ENCODE peak calls at places on chromosomes 13 and 19, in six cellular contexts. I, Y, E, H, W and T are unnamed samples.

GRCh38 chr13:62125451-62125850 is 709.8 kb upstream of the PCDH20 start:
- DNase-seq in I (no peak), E (no peak), Y (no peak), H (no peak), W (no peak), T (no peak)

GRCh38 chr19:7595466-7596133 is at the start of gene CAMSAP3:
- DNase-seq in W (no peak), E (peak), Y (no peak), H (no peak), I (peak), T (no peak)

GRCh38 chr13:74966814-74967213 is 515.2 kb downstream of the TBC1D4 start:
- DNase-seq in I (peak), E (peak), H (no peak), Y (no peak), W (no peak), T (peak)

GRCh38 chr13:28805193-28805819 is 14.8 kb upstream of the MTUS2 start:
- DNase-seq in W (no peak), E (no peak), I (peak), H (no peak), Y (no peak), T (peak)

GRCh38 chr13:69474286-69474685 is 633.3 kb upstream of the ATXN8OS start:
- DNase-seq in H (no peak), Y (no peak), I (no peak), W (no peak), E (peak), T (no peak)

GRCh38 chr13:75226092-75226491 is 255.9 kb downstream of the TBC1D4 start:
- DNase-seq in E (peak), I (peak), H (no peak), W (no peak), Y (no peak), T (no peak)

GRCh38 chr19:43759515-43759914 is 4.8 kb upstream of the SMG9 start:
- DNase-seq in E (peak), W (no peak), I (peak), Y (no peak), H (no peak), T (no peak)

GRCh38 chr19:47109541-47110375 is 3.8 kb downstream of the ZC3H4 start:
- DNase-seq in Y (no peak), E (peak), I (peak), W (no peak), H (no peak), T (peak)

GRCh38 chr19:7368456-7368855 is 19.7 kb downstream of the ARHGEF18 start:
- DNase-seq in H (no peak), W (no peak), I (no peak), E (no peak), Y (no peak), T (peak)

GRCh38 chr13:48679941-48680630 is 26.4 kb downstream of the CYSLTR2 start:
- DNase-seq in I (no peak), E (no peak), H (no peak), Y (no peak), W (no peak), T (no peak)

GRCh38 chr13:77789386-77789785 is 91.9 kb downstream of the SLAIN1 start:
- DNase-seq in W (no peak), Y (no peak), I (peak), E (no peak), H (no peak), T (no peak)